ENCODE peak calls at places on chromosomes 7 and 10, in nine cellular contexts. X is chondrocyte, K is osteoblast, U is neural progenitor cell, O is hepatocyte, D is GM12865, G is GM23338, S is BJ, M is psoas muscle. R is an unnamed sample.

GRCh38 chr10:97464226-97464625 is 18.3 kb downstream of the ZDHHC16 start:
- DNase-seq in U (no peak), O (no peak), S (no peak), K (no peak), G (no peak), M (no peak), D (no peak), X (no peak), R (no peak)

GRCh38 chr10:131163444-131163843 is 148.1 kb downstream of the TCERG1L start:
- DNase-seq in U (no peak), K (no peak), O (no peak), G (no peak), D (no peak), M (no peak), S (no peak), X (no peak), R (no peak)

GRCh38 chr10:88115406-88115805 is 252.0 kb downstream of the PTEN start:
- DNase-seq in S (no peak), G (no peak), X (no peak), M (no peak), K (no peak), O (no peak), U (no peak), D (peak), R (no peak)

GRCh38 chr7:114988755-114989154 is 66.9 kb downstream of the MDFIC start:
- DNase-seq in S (peak), K (no peak), X (no peak), G (no peak), U (no peak), O (no peak), D (no peak), M (peak), R (no peak)

GRCh38 chr10:103793920-103794883 is 61.2 kb downstream of the SH3PXD2A start:
- DNase-seq in M (peak), D (no peak), U (no peak), S (no peak), G (no peak), X (no peak), O (peak), K (no peak), R (no peak)

GRCh38 chr10:30818854-30819253 is 189.3 kb upstream of the LYZL2 start:
- DNase-seq in D (no peak), O (no peak), S (no peak), X (no peak), K (peak), M (peak), U (no peak), G (no peak), R (no peak)

GRCh38 chr10:123926401-123927264 is 35.0 kb upstream of the CPXM2 start:
- DNase-seq in S (no peak), M (no peak), U (no peak), X (no peak), D (peak), O (no peak), G (no peak), K (no peak), R (no peak)

GRCh38 chr7:63028376-63029206 is 970.1 kb upstream of the ZNF722 start:
- DNase-seq in K (no peak), G (no peak), X (peak), M (no peak), S (no peak), D (no peak), U (no peak), O (no peak), R (no peak)

GRCh38 chr10:96279219-96279641 is 7.9 kb upstream of the BLNK start:
- DNase-seq in O (no peak), U (no peak), S (no peak), M (no peak), X (no peak), G (peak), K (no peak), D (no peak), R (no peak)

GRCh38 chr7:299628-300027 is 9.7 kb downstream of the FOXL3 start:
- DNase-seq in K (peak), D (no peak), G (no peak), O (no peak), X (no peak), U (no peak), M (no peak), S (no peak), R (no peak)

GRCh38 chr7:138739859-138740258 is 38.7 kb upstream of the SVOPL start:
- DNase-seq in D (no peak), G (no peak), K (no peak), O (no peak), X (no peak), U (no peak), M (no peak), S (no peak), R (no peak)

GRCh38 chr7:138729444-138729843 is 28.3 kb upstream of the SVOPL start:
- DNase-seq in U (no peak), D (no peak), G (no peak), X (no peak), S (no peak), O (no peak), M (no peak), K (no peak), R (no peak)

GRCh38 chr7:138738114-138738513 is 37.0 kb upstream of the SVOPL start:
- DNase-seq in K (no peak), S (no peak), D (no peak), M (no peak), O (no peak), G (no peak), U (no peak), X (no peak), R (no peak)

GRCh38 chr7:138738551-138739335 is 37.6 kb upstream of the SVOPL start:
- DNase-seq in K (peak), G (peak), O (peak), D (peak), X (no peak), U (peak), S (peak), M (peak), R (peak)

DNA sequence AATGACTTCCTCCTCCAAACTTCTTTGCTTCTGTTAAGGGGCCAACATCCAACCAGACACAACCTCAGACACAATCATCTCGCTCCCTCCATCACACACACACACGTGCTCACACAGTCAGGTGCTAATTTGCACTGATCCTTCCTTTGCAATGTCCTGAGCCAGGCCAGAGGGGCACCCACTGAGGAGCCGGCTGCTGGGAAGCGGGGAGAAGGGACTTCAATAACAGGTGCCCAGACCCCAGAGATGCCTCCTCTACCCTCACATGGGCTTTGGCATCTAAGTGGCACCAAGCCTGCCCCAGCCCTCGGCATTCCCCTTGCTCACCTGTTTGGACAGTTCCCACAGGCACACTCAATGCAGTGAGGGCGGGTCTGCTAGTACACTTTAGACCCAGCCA is 34.2 kb upstream of the SVOPL start:
- DNase-seq in O (no peak), M (no peak), S (no peak), D (no peak), X (no peak), K (no peak), U (no peak), G (no peak), R (no peak)
- TF ChIP-seq CTCF in O (no peak), M (no peak), S (no peak), D (no peak), X (no peak), K (no peak), U (no peak), G (no peak), R (no peak)

GRCh38 chr10:33487014-33487776 is 152.7 kb upstream of the NRP1 start:
- DNase-seq in M (no peak), U (peak), G (no peak), D (peak), O (no peak), K (no peak), S (no peak), X (no peak), R (no peak)
- TF ChIP-seq CTCF in M (no peak), U (no peak), G (no peak), D (no peak), O (no peak), K (no peak), S (no peak), X (peak), R (no peak)

GRCh38 chr7:67620216-67620933 is 623.7 kb downstream of the TYW1 start:
- DNase-seq in G (no peak), M (no peak), S (no peak), D (no peak), O (no peak), X (no peak), U (no peak), K (no peak), R (no peak)

GRCh38 chr7:67621704-67622103 is 625.1 kb downstream of the TYW1 start:
- DNase-seq in S (no peak), O (no peak), K (no peak), M (no peak), D (no peak), G (no peak), X (no peak), U (no peak), R (no peak)

GRCh38 chr7:67614843-67615242 is 618.2 kb downstream of the TYW1 start:
- DNase-seq in K (no peak), O (no peak), S (no peak), G (no peak), M (no peak), U (no peak), X (no peak), D (no peak), R (no peak)

GRCh38 chr7:67616517-67616916 is 619.9 kb downstream of the TYW1 start:
- DNase-seq in U (no peak), O (no peak), D (no peak), S (no peak), G (no peak), X (no peak), M (no peak), K (no peak), R (no peak)

DNA sequence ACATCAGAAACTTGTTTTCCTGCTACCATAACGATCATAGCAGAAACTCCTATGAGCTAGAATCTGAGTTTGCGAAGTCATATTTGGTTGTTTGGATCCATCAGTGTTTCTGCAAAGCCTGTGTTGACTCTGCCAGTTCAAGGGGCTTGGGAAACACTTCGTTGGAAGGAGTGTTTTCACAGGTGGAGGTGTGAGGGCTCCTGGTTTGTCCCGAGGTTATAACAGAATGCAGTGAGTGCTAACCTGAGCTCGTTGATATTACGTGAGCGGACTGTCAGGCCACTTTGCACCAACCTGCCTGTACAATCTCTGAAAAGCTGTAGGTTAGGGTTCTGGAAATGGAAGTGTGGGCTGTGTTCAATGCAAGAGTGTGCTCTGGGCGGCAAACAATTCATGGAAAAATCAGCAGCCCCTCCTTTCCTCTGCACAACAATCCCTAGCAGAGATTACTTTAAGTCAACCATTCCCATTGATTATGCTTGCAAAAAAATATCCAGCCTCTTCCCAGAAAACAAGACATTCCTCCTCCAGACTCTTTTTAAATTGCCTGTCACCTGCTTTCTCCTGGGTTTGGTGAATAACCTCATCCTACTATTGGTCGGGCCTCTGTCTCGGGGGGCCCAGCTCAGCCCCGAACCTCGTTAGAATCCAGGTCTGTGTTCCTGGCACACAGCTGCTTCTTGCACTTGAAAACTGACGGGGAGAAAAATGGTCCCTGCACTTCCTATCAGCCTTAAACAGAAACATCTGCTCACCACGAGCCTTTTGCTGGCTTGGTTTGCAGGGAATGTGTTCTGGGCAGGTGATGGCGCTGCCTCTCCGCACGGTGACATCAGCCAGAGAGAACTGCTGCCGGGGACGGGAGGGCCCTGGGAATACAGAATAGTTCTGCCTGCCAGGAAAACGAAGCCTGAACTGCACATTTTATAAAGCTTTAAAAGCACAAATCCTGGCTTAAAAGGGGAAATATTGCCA is 622.2 kb downstream of the TYW1 start:
- DNase-seq in U (peak), G (peak), X (no peak), K (no peak), M (no peak), O (peak), D (no peak), S (no peak), R (peak)
- TF ChIP-seq CTCF in U (peak), G (no peak), X (peak), K (no peak), M (no peak), O (peak), D (no peak), S (no peak), R (no peak)

DNA sequence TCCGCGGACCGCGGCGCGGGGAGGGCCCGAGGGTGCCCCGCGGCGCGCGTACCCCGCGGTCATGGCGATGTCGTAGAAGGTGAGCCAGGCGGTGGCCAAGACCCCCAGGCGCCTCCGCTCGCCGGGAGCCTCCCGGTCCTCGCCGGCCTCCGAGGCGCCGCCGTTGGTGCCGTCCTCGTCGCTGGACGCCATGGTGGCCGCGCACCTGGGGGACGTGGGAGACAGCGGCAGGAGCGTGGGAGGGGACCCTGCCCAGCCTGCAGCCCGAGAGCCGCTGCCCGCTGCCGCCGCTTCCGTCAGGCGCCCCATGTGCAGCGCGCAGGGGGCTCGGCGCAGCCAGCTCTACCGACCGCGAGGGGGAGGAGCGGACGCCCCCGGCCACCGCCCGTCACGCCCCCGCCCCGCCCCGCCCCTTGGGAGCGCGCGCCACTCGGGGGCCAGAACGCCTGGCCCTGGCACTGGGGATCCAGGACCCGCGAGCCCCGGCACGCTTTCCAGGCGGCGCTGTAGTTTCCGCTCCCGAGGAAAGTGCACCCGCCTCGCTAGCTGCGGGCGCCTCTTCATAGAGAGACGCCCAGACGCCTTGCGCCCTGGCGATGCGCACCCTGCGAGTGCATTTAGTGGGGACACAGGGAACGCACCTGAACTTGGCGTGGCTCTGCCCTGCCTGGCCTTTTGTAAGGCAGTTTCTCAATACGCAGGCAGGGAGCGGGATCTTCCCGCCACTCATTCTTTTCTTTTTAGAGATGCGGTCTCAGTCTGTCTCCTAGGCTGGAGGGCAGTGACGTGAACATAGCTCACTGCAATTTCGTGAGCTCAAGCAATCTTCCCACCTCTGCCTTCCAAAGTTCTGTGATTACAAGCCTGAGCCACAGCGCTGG is at the start of gene HACD1:
- DNase-seq in X (no peak), U (peak), M (peak), D (peak), S (no peak), O (peak), K (peak), G (peak), R (peak)
- TF ChIP-seq CTCF in X (peak), U (peak), M (peak), D (peak), S (peak), O (peak), K (no peak), G (no peak), R (no peak)

GRCh38 chr10:3961082-3961481 is 176.1 kb upstream of the KLF6 start:
- DNase-seq in X (no peak), O (no peak), K (peak), D (no peak), S (no peak), U (no peak), M (no peak), G (peak), R (no peak)

GRCh38 chr10:3963191-3963673 is 178.2 kb upstream of the KLF6 start:
- DNase-seq in G (no peak), O (no peak), M (no peak), S (no peak), D (no peak), U (no peak), K (no peak), X (no peak), R (no peak)

GRCh38 chr10:3959370-3960266 is 174.6 kb upstream of the KLF6 start:
- DNase-seq in M (no peak), U (no peak), X (no peak), O (no peak), S (no peak), G (peak), D (no peak), K (peak), R (no peak)

GRCh38 chr10:3958472-3958996 is 173.5 kb upstream of the KLF6 start:
- DNase-seq in M (no peak), O (no peak), K (no peak), U (no peak), X (no peak), S (no peak), G (no peak), D (no peak), R (no peak)

GRCh38 chr10:3960496-3960895 is 175.5 kb upstream of the KLF6 start:
- DNase-seq in K (no peak), S (no peak), X (no peak), G (no peak), M (no peak), D (no peak), O (no peak), U (no peak), R (no peak)
- TF ChIP-seq CTCF in K (no peak), S (no peak), X (no peak), G (no peak), M (no peak), D (no peak), O (no peak), U (no peak), R (no peak)

GRCh38 chr7:5172196-5172800 is 17.7 kb upstream of the WIPI2 start:
- DNase-seq in K (no peak), O (no peak), D (no peak), M (no peak), U (no peak), S (no peak), G (no peak), X (no peak), R (no peak)
- TF ChIP-seq CTCF in K (no peak), O (no peak), D (no peak), M (no peak), U (no peak), S (no peak), G (no peak), X (no peak), R (no peak)

R was measured in nephron progenitor cell.